ENCODE peak calls at places on chromosomes 12 and 14, in seven cellular contexts. One of them, this sample, is unnamed.

GRCh38 chr12:55955800-55956508 is 9.9 kb downstream of the PMEL start:
- DNase-seq in stimulated activated CD8-positive, alpha-beta memory T cell treated with anti-CD3 and anti-CD28 coated beads, Interleukin-7, amount 100 ng/mL, for 1 hour: no peak
- DNase-seq in nucleus accumbens: no peak
- DNase-seq in LoVo: peak
- DNase-seq in hepatic stellate cell: no peak
- DNase-seq in uterus: peak
- DNase-seq in NCI-H2171: no peak
- DNase-seq in this sample: no peak

GRCh38 chr14:37590810-37591139 is 4.3 kb downstream of the FOXA1 start:
- DNase-seq in stimulated activated CD8-positive, alpha-beta memory T cell treated with anti-CD3 and anti-CD28 coated beads, Interleukin-7, amount 100 ng/mL, for 1 hour: no peak
- DNase-seq in nucleus accumbens: no peak
- DNase-seq in NCI-H2171: no peak
- DNase-seq in LoVo: no peak
- DNase-seq in uterus: no peak
- DNase-seq in hepatic stellate cell: no peak
- DNase-seq in this sample: no peak

GRCh38 chr14:81192594-81192993 is 28.2 kb downstream of the GTF2A1 start:
- DNase-seq in LoVo: no peak
- DNase-seq in NCI-H2171: no peak
- DNase-seq in hepatic stellate cell: no peak
- DNase-seq in nucleus accumbens: no peak
- DNase-seq in stimulated activated CD8-positive, alpha-beta memory T cell treated with anti-CD3 and anti-CD28 coated beads, Interleukin-7, amount 100 ng/mL, for 1 hour: no peak
- DNase-seq in uterus: no peak
- DNase-seq in this sample: no peak

GRCh38 chr14:69355955-69356321 is 42.2 kb downstream of the ERH start:
- DNase-seq in uterus: peak
- DNase-seq in LoVo: no peak
- DNase-seq in hepatic stellate cell: peak
- DNase-seq in stimulated activated CD8-positive, alpha-beta memory T cell treated with anti-CD3 and anti-CD28 coated beads, Interleukin-7, amount 100 ng/mL, for 1 hour: no peak
- DNase-seq in nucleus accumbens: no peak
- DNase-seq in NCI-H2171: no peak
- DNase-seq in this sample: peak

GRCh38 chr12:47835017-47835830 is 15.5 kb upstream of the HDAC7 start:
- DNase-seq in stimulated activated CD8-positive, alpha-beta memory T cell treated with anti-CD3 and anti-CD28 coated beads, Interleukin-7, amount 100 ng/mL, for 1 hour: no peak
- DNase-seq in hepatic stellate cell: no peak
- DNase-seq in nucleus accumbens: no peak
- DNase-seq in LoVo: no peak
- DNase-seq in uterus: no peak
- DNase-seq in NCI-H2171: no peak
- DNase-seq in this sample: no peak

GRCh38 chr14:22737052-22737451 is 29.4 kb upstream of the OXA1L start:
- DNase-seq in NCI-H2171: no peak
- DNase-seq in hepatic stellate cell: peak
- DNase-seq in stimulated activated CD8-positive, alpha-beta memory T cell treated with anti-CD3 and anti-CD28 coated beads, Interleukin-7, amount 100 ng/mL, for 1 hour: no peak
- DNase-seq in nucleus accumbens: no peak
- DNase-seq in uterus: no peak
- DNase-seq in LoVo: no peak
- DNase-seq in this sample: no peak

GRCh38 chr14:52266782-52267181 is 716 bp upstream of the PTGDR start:
- DNase-seq in hepatic stellate cell: peak
- DNase-seq in NCI-H2171: no peak
- DNase-seq in stimulated activated CD8-positive, alpha-beta memory T cell treated with anti-CD3 and anti-CD28 coated beads, Interleukin-7, amount 100 ng/mL, for 1 hour: no peak
- DNase-seq in LoVo: no peak
- DNase-seq in uterus: no peak
- DNase-seq in nucleus accumbens: no peak
- DNase-seq in this sample: no peak

GRCh38 chr14:104229621-104230041 is 91.2 kb downstream of the KIF26A start:
- DNase-seq in LoVo: no peak
- DNase-seq in hepatic stellate cell: no peak
- DNase-seq in stimulated activated CD8-positive, alpha-beta memory T cell treated with anti-CD3 and anti-CD28 coated beads, Interleukin-7, amount 100 ng/mL, for 1 hour: no peak
- DNase-seq in nucleus accumbens: no peak
- DNase-seq in uterus: no peak
- DNase-seq in NCI-H2171: no peak
- DNase-seq in this sample: no peak

This sample was measured in H54.